ENCODE peak calls at places on chromosomes 2 and 18, in five cellular contexts. I, K, Y, D and Q are unnamed samples.

GRCh38 chr2:240230424-240230945 is 90.0 kb upstream of the OTOS start:
- DNase-seq in I (no peak), K (no peak), Y (no peak), D (no peak), Q (peak; percentile 77)

GRCh38 chr2:232325324-232326273 is 53.0 kb upstream of the ALPP start:
- DNase-seq in I (peak; percentile 95), K (no peak), Y (peak; percentile 58), D (peak; percentile 38), Q (peak; percentile 93)

GRCh38 chr2:229043681-229044080 is 227.4 kb downstream of the PID1 start:
- DNase-seq in I (no peak), K (no peak), Y (no peak), D (no peak), Q (no peak)

GRCh38 chr2:239831272-239831731 is 193.8 kb downstream of the NDUFA10 start:
- DNase-seq in I (peak; percentile 52), K (no peak), Y (peak; percentile 85), D (no peak), Q (peak; percentile 53)

GRCh38 chr2:166651991-166652390 is 157.9 kb upstream of the SCN7A start:
- DNase-seq in I (no peak), K (no peak), Y (peak; percentile 41), D (no peak), Q (no peak)

GRCh38 chr2:1306029-1306686 is 107.1 kb upstream of the TPO start:
- DNase-seq in I (no peak), K (no peak), Y (no peak), D (no peak), Q (no peak)

GRCh38 chr2:74833418-74834233 is at the start of gene HK2:
- DNase-seq in I (peak; percentile 79), K (peak; percentile 89), Y (peak; percentile 91), D (peak; percentile 96), Q (peak; percentile 99)

GRCh38 chr2:64202206-64202864 is 58.1 kb upstream of the PELI1 start:
- DNase-seq in I (no peak), K (peak; percentile 52), Y (peak; percentile 56), D (peak; percentile 28), Q (no peak)

GRCh38 chr18:4847066-4847465 is 350.0 kb downstream of the AKAIN1 start:
- DNase-seq in I (no peak), K (no peak), Y (no peak), D (no peak), Q (no peak)

DNA sequence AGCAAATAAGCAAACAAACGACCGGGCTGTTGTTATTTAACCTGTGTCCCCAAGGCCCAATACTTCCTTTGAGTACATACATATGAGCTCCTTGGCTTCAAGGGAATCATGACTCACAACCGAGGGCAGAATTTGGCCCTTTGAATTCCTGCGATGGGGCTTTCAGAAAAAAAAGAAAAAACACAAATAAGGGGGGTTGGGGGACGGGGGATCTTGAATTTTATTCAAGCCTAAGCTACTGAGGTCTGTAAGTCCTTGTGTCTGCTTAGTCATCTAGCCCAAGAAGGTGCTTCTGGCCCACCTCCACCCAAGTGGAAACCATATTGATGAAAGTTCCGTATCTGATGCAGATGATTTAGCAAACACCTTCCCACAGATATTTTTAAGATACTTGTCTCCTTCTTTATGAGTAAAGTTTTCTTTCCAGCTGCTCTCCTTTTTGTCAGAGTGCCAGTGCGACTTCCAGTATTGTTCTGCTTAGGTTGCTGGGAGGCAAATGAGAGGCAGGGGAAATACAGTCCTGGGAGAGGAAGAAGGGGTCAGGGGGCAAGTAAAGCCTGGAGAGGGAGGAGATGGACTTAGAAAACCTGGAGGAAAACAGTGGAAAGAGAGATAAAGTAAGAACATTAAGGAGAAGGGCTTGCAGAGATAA is 169.6 kb downstream of the ZEB2 start:
- DNase-seq in I (no peak), K (no peak), Y (peak; percentile 96), D (peak; percentile 23), Q (no peak)
- H3K4me2 ChIP-seq in I (no peak overlapping the region), K (no peak overlapping the region), Y (no peak overlapping the region), D (no peak overlapping the region), Q (no peak overlapping the region)

DNA sequence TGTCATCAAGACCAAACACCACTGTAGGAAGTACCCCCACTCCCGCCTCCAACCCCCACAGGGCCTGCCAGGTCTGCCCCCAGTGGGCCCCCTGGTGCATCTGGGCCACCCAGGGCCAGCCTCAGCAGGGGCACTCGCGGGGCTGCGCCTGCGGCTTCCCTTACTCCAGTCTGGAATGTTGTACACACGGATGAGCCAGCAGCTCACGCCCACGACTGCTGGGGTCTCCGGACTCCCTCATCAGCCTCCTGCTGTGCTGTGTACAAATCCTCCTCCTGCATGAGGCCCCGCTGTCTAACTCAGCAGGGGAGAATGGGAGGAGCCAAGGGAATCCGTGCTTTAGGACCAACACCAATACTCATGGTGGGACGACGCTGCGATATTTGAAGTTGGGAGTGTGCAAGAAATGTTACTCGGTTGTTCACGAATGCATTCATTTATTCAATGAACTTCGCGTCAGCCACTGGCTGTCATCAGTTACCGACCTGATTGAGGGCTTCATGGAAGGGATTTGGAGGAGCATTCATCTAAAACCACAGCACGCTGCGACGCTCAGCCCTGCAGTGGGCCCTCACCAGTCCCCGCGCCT is 654 bp upstream of the ASB1 start:
- DNase-seq in I (no peak), K (no peak), Y (peak; percentile 38), D (peak; percentile 88), Q (peak; percentile 98)
- H3K27ac ChIP-seq in I (peak overlapping the region; percentile 84), K (peak overlapping the region; percentile 78), Y (peak overlapping the region; percentile 98), D (peak overlapping the region; percentile 93), Q (peak overlapping the region; percentile 100)

DNA sequence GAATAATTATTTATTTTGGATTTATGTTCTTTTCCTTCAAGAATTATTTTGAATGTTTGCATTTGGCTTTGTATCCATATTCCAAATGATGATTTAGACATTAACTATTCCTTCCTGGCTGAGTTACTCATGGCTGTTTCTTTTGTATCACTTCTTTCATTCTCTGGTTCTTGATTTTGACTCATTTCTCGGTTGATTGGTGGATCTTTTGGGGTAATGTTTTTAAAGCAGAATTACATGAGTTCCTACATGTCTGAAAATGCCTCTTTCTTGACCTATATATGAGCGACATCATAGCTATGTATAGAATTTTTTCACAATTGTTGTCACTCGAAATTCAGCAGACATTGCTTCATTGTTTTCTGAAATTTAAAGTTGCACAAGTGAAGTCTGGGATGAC is 39.5 kb downstream of the CYP26B1 start:
- DNase-seq in I (no peak), K (peak; percentile 91), Y (no peak), D (peak; percentile 59), Q (peak; percentile 87)
- H3K4me2 ChIP-seq in I (no peak overlapping the region), K (peak overlapping the region; percentile 62), Y (no peak overlapping the region), D (peak overlapping the region; percentile 49), Q (peak overlapping the region; percentile 55)

GRCh38 chr2:71473346-71474035 is 20.1 kb downstream of the DYSF start:
- DNase-seq in I (no peak), K (no peak), Y (no peak), D (no peak), Q (no peak)

GRCh38 chr2:71472019-71472418 is 18.7 kb downstream of the DYSF start:
- DNase-seq in I (no peak), K (no peak), Y (no peak), D (no peak), Q (no peak)

GRCh38 chr2:71476495-71476894 is 23.1 kb downstream of the DYSF start:
- DNase-seq in I (no peak), K (no peak), Y (no peak), D (no peak), Q (no peak)

GRCh38 chr2:71474744-71475421 is 21.5 kb downstream of the DYSF start:
- DNase-seq in I (no peak), K (no peak), Y (no peak), D (no peak), Q (no peak)

DNA sequence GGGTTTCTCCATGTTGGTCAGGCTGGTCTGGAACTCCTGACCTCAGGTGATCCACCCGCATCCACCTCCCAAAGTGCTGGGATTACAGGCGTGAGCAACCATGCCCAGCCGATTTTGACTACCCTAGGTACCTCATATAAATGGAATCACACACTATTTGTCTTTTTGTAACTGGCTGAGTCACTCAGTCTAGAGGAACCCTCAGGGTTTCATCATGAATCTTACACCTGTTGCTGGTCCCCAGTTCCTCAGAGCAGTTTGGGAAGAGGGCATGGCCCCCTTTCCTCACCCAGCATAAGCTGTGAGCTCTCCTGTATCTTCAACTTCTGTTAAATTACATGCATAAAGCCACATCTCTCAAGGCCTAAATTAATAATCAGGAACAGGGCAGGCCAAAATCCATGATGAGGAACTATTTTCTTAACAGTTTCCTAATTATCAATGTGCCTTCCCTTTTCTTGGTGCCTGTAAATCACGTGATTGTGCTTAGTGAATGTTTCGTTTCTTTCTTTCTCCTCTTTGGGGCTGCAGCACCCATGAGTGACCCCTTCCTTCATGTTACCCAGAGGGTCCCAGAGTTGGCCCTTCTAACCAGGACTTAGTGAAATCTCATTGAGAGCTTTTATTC is 20.9 kb downstream of the DYSF start:
- DNase-seq in I (no peak), K (no peak), Y (no peak), D (no peak), Q (no peak)
- H3K27ac ChIP-seq in I (no peak overlapping the region), K (no peak overlapping the region), Y (no peak overlapping the region), D (no peak overlapping the region), Q (no peak overlapping the region)

GRCh38 chr2:153871231-153872221 is at the start of gene GALNT13:
- DNase-seq in I (peak; percentile 89), K (peak; percentile 22), Y (peak; percentile 99), D (peak; percentile 31), Q (no peak)
- H3K4me2 ChIP-seq in I (peak within 1 kb of the TSS; percentile 98), K (no peak within 1 kb of the TSS), Y (peak within 1 kb of the TSS; percentile 62), D (no peak within 1 kb of the TSS), Q (no peak within 1 kb of the TSS)

DNA sequence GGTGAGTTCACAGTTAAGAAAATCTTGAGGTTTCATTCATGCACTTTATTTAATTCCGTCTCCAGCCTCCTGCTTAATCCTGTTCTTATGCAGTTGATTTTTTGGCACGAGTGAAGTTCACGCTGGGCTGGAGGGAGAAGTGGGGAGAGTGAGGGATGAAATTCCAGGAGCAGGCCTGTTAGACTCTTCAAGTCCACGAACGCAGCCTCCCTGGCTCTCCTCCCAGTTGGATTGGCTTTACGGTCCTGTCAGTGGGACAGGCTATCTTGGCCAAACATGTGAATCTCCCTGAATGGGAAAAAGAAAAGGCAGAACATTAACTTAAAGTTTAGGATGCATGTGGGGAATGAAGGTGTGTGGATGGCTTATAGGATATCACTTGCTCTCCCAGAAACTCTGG is 93.6 kb downstream of the ACKR3 start:
- DNase-seq in I (no peak), K (no peak), Y (no peak), D (peak; percentile 58), Q (no peak)
- H3K27ac ChIP-seq in I (no peak overlapping the region), K (peak overlapping the region; percentile 66), Y (no peak overlapping the region), D (peak overlapping the region; percentile 93), Q (peak overlapping the region; percentile 79)

DNA sequence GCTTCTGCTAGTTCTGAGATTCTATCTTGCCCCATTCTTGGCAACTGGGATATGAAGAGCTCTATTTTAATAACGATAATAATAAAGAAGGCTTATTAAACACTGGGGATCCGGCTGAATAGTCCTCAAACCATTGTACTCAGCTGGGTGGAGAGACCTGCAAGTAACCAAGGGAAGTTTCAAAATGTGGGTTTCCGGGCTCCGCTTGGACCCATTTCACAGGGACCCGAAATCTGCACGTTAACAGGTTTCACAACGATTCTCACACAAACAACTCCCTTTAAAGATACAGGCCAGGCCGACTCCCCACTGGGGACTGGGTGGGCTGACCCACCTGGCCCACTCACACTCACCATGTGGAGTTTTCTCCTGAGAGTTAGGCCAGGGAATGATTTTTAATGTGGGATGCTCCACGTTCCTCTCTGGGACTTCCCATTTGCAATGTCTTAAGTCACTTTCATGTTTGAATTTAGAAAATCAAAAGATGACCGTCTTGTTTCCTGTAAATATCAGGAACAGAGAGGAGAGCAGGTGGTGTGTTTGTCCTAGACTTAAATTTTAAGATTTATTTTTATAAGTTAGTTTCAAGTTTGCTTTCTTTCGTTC is 96.3 kb downstream of the SH3RF3 start:
- DNase-seq in I (no peak), K (no peak), Y (no peak), D (no peak), Q (no peak)
- H3K4me2 ChIP-seq in I (no peak overlapping the region), K (no peak overlapping the region), Y (no peak overlapping the region), D (no peak overlapping the region), Q (no peak overlapping the region)